ENCODE peak calls at places on chromosomes 13 and 19, in eight cellular contexts. One of them, this sample, is unnamed.

GRCh38 chr13:24178847-24179845 is 18.6 kb downstream of the SPATA13 start:
- DNase-seq in GM18507: no peak
- DNase-seq in stimulated activated CD4-positive, alpha-beta T cell treated with anti-CD3 and anti-CD28 coated beads, Interleukin-15, amount 100 ng/mL, for 1 hour: no peak
- DNase-seq in activated naive CD8-positive, alpha-beta T cell treated with anti-CD3 and anti-CD28 coated beads, Interleukin-2, amount 50 U/mL, for 24 hours: no peak
- DNase-seq in left ventricle myocardium superior: no peak
- DNase-seq in T1000: no peak
- DNase-seq in hypothalamus: no peak
- DNase-seq in D341Med: no peak
- DNase-seq in this sample: peak

GRCh38 chr19:58261968-58262921 is 16.5 kb upstream of the ZNF8 start:
- DNase-seq in GM18507: no peak
- DNase-seq in stimulated activated CD4-positive, alpha-beta T cell treated with anti-CD3 and anti-CD28 coated beads, Interleukin-15, amount 100 ng/mL, for 1 hour: no peak
- DNase-seq in activated naive CD8-positive, alpha-beta T cell treated with anti-CD3 and anti-CD28 coated beads, Interleukin-2, amount 50 U/mL, for 24 hours: no peak
- DNase-seq in left ventricle myocardium superior: no peak
- DNase-seq in T1000: no peak
- DNase-seq in hypothalamus: no peak
- DNase-seq in D341Med: no peak
- DNase-seq in this sample: peak

GRCh38 chr19:7287716-7288115 is 6.5 kb downstream of the INSR start:
- DNase-seq in GM18507: no peak
- DNase-seq in stimulated activated CD4-positive, alpha-beta T cell treated with anti-CD3 and anti-CD28 coated beads, Interleukin-15, amount 100 ng/mL, for 1 hour: no peak
- DNase-seq in activated naive CD8-positive, alpha-beta T cell treated with anti-CD3 and anti-CD28 coated beads, Interleukin-2, amount 50 U/mL, for 24 hours: no peak
- DNase-seq in left ventricle myocardium superior: no peak
- DNase-seq in T1000: no peak
- DNase-seq in hypothalamus: no peak
- DNase-seq in D341Med: no peak
- DNase-seq in this sample: peak

GRCh38 chr19:47445937-47446402 is 25.7 kb downstream of the SLC8A2 start:
- DNase-seq in GM18507: no peak
- DNase-seq in stimulated activated CD4-positive, alpha-beta T cell treated with anti-CD3 and anti-CD28 coated beads, Interleukin-15, amount 100 ng/mL, for 1 hour: peak
- DNase-seq in activated naive CD8-positive, alpha-beta T cell treated with anti-CD3 and anti-CD28 coated beads, Interleukin-2, amount 50 U/mL, for 24 hours: peak
- DNase-seq in left ventricle myocardium superior: peak
- DNase-seq in T1000: no peak
- DNase-seq in hypothalamus: no peak
- DNase-seq in D341Med: peak
- DNase-seq in this sample: peak

GRCh38 chr19:40523322-40524047 is 53.2 kb upstream of the SHKBP1 start:
- DNase-seq in GM18507: no peak
- DNase-seq in stimulated activated CD4-positive, alpha-beta T cell treated with anti-CD3 and anti-CD28 coated beads, Interleukin-15, amount 100 ng/mL, for 1 hour: no peak
- DNase-seq in activated naive CD8-positive, alpha-beta T cell treated with anti-CD3 and anti-CD28 coated beads, Interleukin-2, amount 50 U/mL, for 24 hours: peak
- DNase-seq in left ventricle myocardium superior: peak
- DNase-seq in T1000: peak
- DNase-seq in hypothalamus: no peak
- DNase-seq in D341Med: peak
- DNase-seq in this sample: peak

GRCh38 chr13:50200562-50200961 is 185.3 kb downstream of the KCNRG start:
- DNase-seq in GM18507: no peak
- DNase-seq in stimulated activated CD4-positive, alpha-beta T cell treated with anti-CD3 and anti-CD28 coated beads, Interleukin-15, amount 100 ng/mL, for 1 hour: no peak
- DNase-seq in activated naive CD8-positive, alpha-beta T cell treated with anti-CD3 and anti-CD28 coated beads, Interleukin-2, amount 50 U/mL, for 24 hours: no peak
- DNase-seq in left ventricle myocardium superior: no peak
- DNase-seq in T1000: no peak
- DNase-seq in hypothalamus: no peak
- DNase-seq in D341Med: no peak
- DNase-seq in this sample: no peak

GRCh38 chr13:40061466-40062450 is 406.3 kb downstream of the COG6 start:
- DNase-seq in GM18507: no peak
- DNase-seq in stimulated activated CD4-positive, alpha-beta T cell treated with anti-CD3 and anti-CD28 coated beads, Interleukin-15, amount 100 ng/mL, for 1 hour: no peak
- DNase-seq in activated naive CD8-positive, alpha-beta T cell treated with anti-CD3 and anti-CD28 coated beads, Interleukin-2, amount 50 U/mL, for 24 hours: no peak
- DNase-seq in left ventricle myocardium superior: no peak
- DNase-seq in T1000: no peak
- DNase-seq in hypothalamus: no peak
- DNase-seq in D341Med: no peak
- DNase-seq in this sample: peak

GRCh38 chr19:28171983-28172382 is 1041.0 kb downstream of the UQCRFS1 start:
- DNase-seq in GM18507: no peak
- DNase-seq in stimulated activated CD4-positive, alpha-beta T cell treated with anti-CD3 and anti-CD28 coated beads, Interleukin-15, amount 100 ng/mL, for 1 hour: no peak
- DNase-seq in activated naive CD8-positive, alpha-beta T cell treated with anti-CD3 and anti-CD28 coated beads, Interleukin-2, amount 50 U/mL, for 24 hours: no peak
- DNase-seq in left ventricle myocardium superior: no peak
- DNase-seq in T1000: no peak
- DNase-seq in hypothalamus: no peak
- DNase-seq in D341Med: no peak
- DNase-seq in this sample: peak

GRCh38 chr19:18809149-18809978 is 18.3 kb upstream of the COMP start:
- DNase-seq in GM18507: no peak
- DNase-seq in stimulated activated CD4-positive, alpha-beta T cell treated with anti-CD3 and anti-CD28 coated beads, Interleukin-15, amount 100 ng/mL, for 1 hour: no peak
- DNase-seq in activated naive CD8-positive, alpha-beta T cell treated with anti-CD3 and anti-CD28 coated beads, Interleukin-2, amount 50 U/mL, for 24 hours: no peak
- DNase-seq in left ventricle myocardium superior: peak
- DNase-seq in T1000: no peak
- DNase-seq in hypothalamus: no peak
- DNase-seq in D341Med: no peak
- DNase-seq in this sample: peak

GRCh38 chr13:41418027-41418426 is 39.3 kb upstream of the RGCC start:
- DNase-seq in GM18507: no peak
- DNase-seq in stimulated activated CD4-positive, alpha-beta T cell treated with anti-CD3 and anti-CD28 coated beads, Interleukin-15, amount 100 ng/mL, for 1 hour: no peak
- DNase-seq in activated naive CD8-positive, alpha-beta T cell treated with anti-CD3 and anti-CD28 coated beads, Interleukin-2, amount 50 U/mL, for 24 hours: no peak
- DNase-seq in left ventricle myocardium superior: no peak
- DNase-seq in T1000: no peak
- DNase-seq in hypothalamus: no peak
- DNase-seq in D341Med: no peak
- DNase-seq in this sample: peak

This sample was measured in RPMI7951.